ENCODE peak calls at places on chromosome 1, in six cellular contexts. H is tibial artery, P is astrocyte of the spinal cord, Q is GM12878, U is breast epithelium, W is BJ. M is an unnamed sample.
A peak's percentile ranks its signal among the peaks of the same experiment; 100 is the strongest.

GRCh38 chr1:44300882-44301281 is 54.2 kb downstream of the ERI3 start:
- DNase-seq in H (no peak), P (no peak), Q (no peak), U (no peak), W (no peak), M (no peak)

GRCh38 chr1:204113900-204114299 is 37.9 kb downstream of the ETNK2 start:
- DNase-seq in H (no peak), P (no peak), Q (no peak), U (no peak), W (no peak), M (no peak)

GRCh38 chr1:211944733-211945500 is 90.4 kb downstream of the INTS7 start:
- DNase-seq in H (no peak), P (peak; percentile 48), Q (no peak), U (peak; percentile 77), W (no peak), M (no peak)

GRCh38 chr1:66648896-66649597 is 103.2 kb upstream of the DYNLT5 start:
- DNase-seq in H (no peak), P (no peak), Q (peak; percentile 43), U (no peak), W (no peak), M (no peak)

GRCh38 chr1:20124451-20125057 is 5.2 kb upstream of the PLA2G2D start:
- DNase-seq in H (peak; percentile 35), P (peak; percentile 77), Q (no peak), U (peak; percentile 42), W (no peak), M (peak; percentile 35)

GRCh38 chr1:119713039-119713537 is 1.4 kb downstream of the PHGDH start:
- DNase-seq in H (no peak), P (peak; percentile 29), Q (no peak), U (no peak), W (no peak), M (no peak)

GRCh38 chr1:19533626-19534025 is 48.3 kb upstream of the CAPZB start:
- DNase-seq in H (peak; percentile 49), P (no peak), Q (no peak), U (no peak), W (no peak), M (no peak)

GRCh38 chr1:245915406-245915805 is 591.7 kb downstream of the SMYD3 start:
- DNase-seq in H (no peak), P (no peak), Q (no peak), U (no peak), W (no peak), M (no peak)

GRCh38 chr1:27773732-27774445 is 870 bp downstream of the STX12 start:
- DNase-seq in H (no peak), P (peak; percentile 45), Q (no peak), U (no peak), W (no peak), M (peak; percentile 28)

GRCh38 chr1:869499-870244 is 54.1 kb upstream of the SAMD11 start:
- DNase-seq in H (peak; percentile 47), P (peak; percentile 4), Q (no peak), U (peak; percentile 39), W (no peak), M (peak; percentile 36)

GRCh38 chr1:89660086-89660946 is 27.4 kb downstream of the LRRC8C start:
- DNase-seq in H (no peak), P (no peak), Q (no peak), U (no peak), W (no peak), M (no peak)

GRCh38 chr1:227920426-227920825 is 27.3 kb downstream of the WNT9A start:
- DNase-seq in H (no peak), P (no peak), Q (no peak), U (no peak), W (no peak), M (no peak)

GRCh38 chr1:204216880-204217647 is 3.3 kb upstream of the GOLT1A start:
- DNase-seq in H (no peak), P (no peak), Q (no peak), U (no peak), W (no peak), M (no peak)

GRCh38 chr1:228900099-228900965 is 165.1 kb downstream of the RHOU start:
- DNase-seq in H (peak; percentile 73), P (peak; percentile 52), Q (no peak), U (peak; percentile 56), W (no peak), M (peak; percentile 61)

GRCh38 chr1:183029591-183030000 is 6.4 kb downstream of the LAMC1 start:
- DNase-seq in H (no peak), P (peak; percentile 55), Q (no peak), U (no peak), W (peak; percentile 52), M (no peak)

GRCh38 chr1:55179177-55179835 is 35.9 kb downstream of the USP24 start:
- DNase-seq in H (no peak), P (no peak), Q (no peak), U (no peak), W (no peak), M (no peak)

GRCh38 chr1:203076031-203076511 is 9.7 kb downstream of the MYOG start:
- DNase-seq in H (peak; percentile 41), P (no peak), Q (no peak), U (no peak), W (no peak), M (no peak)

GRCh38 chr1:226738421-226738994 is 574 bp downstream of the ITPKB start:
- DNase-seq in H (no peak), P (peak; percentile 33), Q (no peak), U (no peak), W (no peak), M (no peak)

GRCh38 chr1:187157552-187157951 is 328.8 kb downstream of the PLA2G4A start:
- DNase-seq in H (no peak), P (no peak), Q (no peak), U (no peak), W (no peak), M (no peak)

GRCh38 chr1:201371841-201372240 is 5.6 kb downstream of the TNNT2 start:
- DNase-seq in H (no peak), P (no peak), Q (no peak), U (no peak), W (no peak), M (no peak)

GRCh38 chr1:156172696-156173470 is 19.5 kb downstream of the SEMA4A start:
- DNase-seq in H (no peak), P (no peak), Q (no peak), U (no peak), W (no peak), M (no peak)

GRCh38 chr1:245933431-245934042 is 573.5 kb downstream of the SMYD3 start:
- DNase-seq in H (no peak), P (no peak), Q (no peak), U (no peak), W (no peak), M (no peak)

GRCh38 chr1:173821680-173822079 is 2.8 kb upstream of the DARS2 start:
- DNase-seq in H (no peak), P (no peak), Q (no peak), U (no peak), W (no peak), M (no peak)

GRCh38 chr1:11331036-11331765 is 58.2 kb downstream of the UBIAD1 start:
- DNase-seq in H (no peak), P (no peak), Q (no peak), U (no peak), W (no peak), M (no peak)

GRCh38 chr1:209490013-209490412 is 93.5 kb upstream of the CAMK1G start:
- DNase-seq in H (no peak), P (peak; percentile 10), Q (no peak), U (no peak), W (no peak), M (no peak)

GRCh38 chr1:51814513-51814912 is 64.0 kb downstream of the NRDC start:
- DNase-seq in H (no peak), P (no peak), Q (no peak), U (no peak), W (no peak), M (no peak)

GRCh38 chr1:42259059-42259738 is 75.8 kb downstream of the FOXJ3 start:
- DNase-seq in H (peak; percentile 29), P (peak; percentile 67), Q (peak; percentile 41), U (no peak), W (no peak), M (peak; percentile 42)

GRCh38 chr1:25889470-25889869 is 14.0 kb upstream of the PAQR7 start:
- DNase-seq in H (no peak), P (no peak), Q (no peak), U (no peak), W (no peak), M (no peak)
- TF ChIP-seq CTCF in H (no peak), P (peak; percentile 11), Q (no peak), U (no peak), W (peak; percentile 32), M (no peak)

DNA sequence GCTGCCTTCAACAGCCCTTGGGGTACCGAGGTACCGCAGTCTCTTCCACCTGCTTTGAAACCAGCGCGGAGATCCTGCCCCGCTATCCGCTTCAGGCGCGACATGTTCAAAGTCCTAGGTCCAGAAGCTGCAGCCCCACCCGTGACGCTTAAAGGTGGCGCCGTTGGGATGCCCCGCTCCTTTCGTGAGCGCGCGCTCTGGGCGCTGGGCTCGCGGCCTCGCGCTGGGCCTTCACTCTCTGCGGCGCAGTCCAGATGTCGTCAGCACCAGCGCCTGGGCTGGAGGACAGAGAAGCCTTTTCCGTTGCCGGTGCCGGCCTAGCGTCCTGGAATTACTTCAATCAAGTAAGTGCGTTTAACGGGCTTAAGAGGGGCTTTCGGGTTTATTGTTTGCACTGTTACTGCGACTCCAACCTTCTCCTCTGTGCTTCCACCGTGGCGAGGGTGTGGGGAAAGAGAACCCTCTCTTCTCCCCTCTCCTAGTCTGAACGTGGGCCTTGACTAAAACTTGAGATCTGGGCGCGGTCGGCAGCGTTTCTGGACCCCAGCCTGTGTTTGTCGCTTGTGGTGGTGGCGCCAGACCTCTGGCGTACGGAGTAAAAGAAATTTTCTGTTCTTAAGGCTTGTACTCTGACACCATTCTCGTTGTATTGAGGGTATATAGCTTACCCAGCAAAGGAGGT is at the start of gene LRRC40:
- DNase-seq in H (peak; percentile 94), P (peak; percentile 97), Q (peak; percentile 84), U (peak; percentile 92), W (peak; percentile 73), M (peak; percentile 90)
- TF ChIP-seq CTCF in H (no peak), P (no peak), Q (no peak), U (no peak), W (no peak), M (no peak)

GRCh38 chr1:29286194-29286767 is 50.0 kb downstream of the PTPRU start:
- DNase-seq in H (no peak), P (no peak), Q (no peak), U (no peak), W (no peak), M (no peak)
- TF ChIP-seq CTCF in H (no peak), P (no peak), Q (no peak), U (no peak), W (no peak), M (no peak)

DNA sequence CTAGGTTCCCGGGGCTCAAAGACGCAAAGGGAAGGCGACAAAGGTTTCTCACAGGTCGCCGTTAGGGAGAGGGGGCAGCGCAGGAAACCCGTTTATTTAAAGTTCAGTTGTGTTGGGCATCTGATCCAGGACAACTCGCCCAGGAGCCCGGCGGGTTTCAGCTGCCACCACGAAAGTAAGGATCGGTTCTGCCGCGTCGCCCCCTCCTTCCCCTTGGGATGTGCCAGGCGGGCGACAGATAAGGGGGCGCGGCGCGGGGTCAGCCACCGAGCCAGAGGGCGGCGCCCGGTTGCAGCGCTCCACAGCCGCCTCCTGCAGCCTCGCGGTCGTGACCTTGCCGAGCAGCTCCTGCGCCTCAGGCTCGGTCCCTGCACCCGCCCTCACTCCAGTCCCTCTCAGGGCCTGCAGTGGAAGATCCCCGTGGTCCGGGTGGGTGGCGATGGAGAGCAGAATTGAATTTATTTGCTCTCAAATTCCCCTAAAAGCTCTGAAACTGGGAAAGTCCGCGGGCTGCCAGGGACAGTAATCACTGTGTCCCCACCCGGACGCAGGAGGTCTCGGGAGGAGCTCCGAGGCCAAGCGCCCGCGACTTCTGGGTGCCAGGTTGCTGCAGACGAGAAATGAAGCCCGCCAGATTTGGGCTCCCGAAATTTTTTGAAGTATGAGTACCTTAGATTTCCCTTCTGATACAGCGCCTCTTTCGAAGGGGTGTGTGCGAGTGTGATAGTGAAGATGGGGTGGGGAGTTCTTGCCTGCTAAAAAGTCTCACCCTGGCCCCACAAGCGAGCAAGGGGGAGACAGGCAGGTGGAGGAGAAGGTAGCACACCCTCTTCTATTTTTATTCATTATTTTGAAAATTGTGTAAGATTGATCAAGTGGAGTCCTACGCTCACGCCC is 28.4 kb upstream of the NFIA start:
- DNase-seq in H (no peak), P (no peak), Q (no peak), U (no peak), W (no peak), M (peak; percentile 17)
- TF ChIP-seq CTCF in H (no peak), P (no peak), Q (no peak), U (no peak), W (no peak), M (peak; percentile 7)

M was measured in tibial nerve.